ENCODE peak calls at places on chromosome 13, in seven cellular contexts. I is K562, L is HFFc6, T is GM10248, G is psoas muscle, Z is heart left ventricle, P is cardiac muscle cell. X is an unnamed sample.

GRCh38 chr13:41621716-41622508 is 164.6 kb downstream of the RGCC start:
- DNase-seq in Z (no peak), P (peak), I (no peak), G (no peak), T (no peak), L (peak), X (no peak)

GRCh38 chr13:64278493-64278892 is 2862.8 kb upstream of the PCDH20 start:
- DNase-seq in P (no peak), T (no peak), L (peak), Z (no peak), I (no peak), G (no peak), X (peak)

GRCh38 chr13:32117696-32118095 is 86.1 kb downstream of the FRY start:
- DNase-seq in L (no peak), I (no peak), G (peak), T (no peak), Z (peak), P (no peak), X (no peak)

GRCh38 chr13:111080642-111081041 is 34.5 kb upstream of the ARHGEF7 start:
- DNase-seq in T (no peak), P (no peak), L (no peak), Z (no peak), I (no peak), G (no peak), X (no peak)

GRCh38 chr13:47408546-47409319 is 511.9 kb upstream of the HTR2A start:
- DNase-seq in I (no peak), G (no peak), Z (no peak), P (no peak), T (no peak), L (no peak), X (no peak)

GRCh38 chr13:60514891-60515290 is 117.9 kb downstream of the TDRD3 start:
- DNase-seq in G (no peak), T (no peak), Z (no peak), I (no peak), L (no peak), P (no peak), X (no peak)

GRCh38 chr13:55538424-55538823 is 1602.3 kb upstream of the PRR20A start:
- DNase-seq in G (no peak), Z (no peak), P (no peak), I (no peak), T (no peak), L (no peak), X (no peak)

GRCh38 chr13:108297114-108297513 is 27.6 kb downstream of the TNFSF13B start:
- DNase-seq in P (no peak), T (no peak), L (no peak), I (no peak), Z (no peak), G (no peak), X (no peak)

GRCh38 chr13:82758056-82758455 is 1124.2 kb downstream of the SLITRK1 start:
- DNase-seq in I (no peak), L (no peak), P (peak), G (no peak), T (peak), Z (no peak), X (no peak)

GRCh38 chr13:32409561-32410440 is 18.1 kb downstream of the N4BP2L1 start:
- DNase-seq in I (no peak), G (peak), L (peak), T (no peak), P (peak), Z (no peak), X (peak)

GRCh38 chr13:108508263-108508662 is 121.1 kb upstream of the MYO16 start:
- DNase-seq in L (no peak), T (no peak), I (no peak), P (peak), G (no peak), Z (no peak), X (peak)

GRCh38 chr13:113638173-113638746 is 19.7 kb downstream of the ATP4B start:
- DNase-seq in G (peak), Z (no peak), P (no peak), L (no peak), I (no peak), T (no peak), X (no peak)

GRCh38 chr13:40460116-40460515 is 206.3 kb downstream of the FOXO1 start:
- DNase-seq in G (no peak), Z (no peak), P (no peak), I (no peak), T (no peak), L (peak), X (no peak)

GRCh38 chr13:33441015-33441414 is 155.5 kb upstream of the STARD13 start:
- DNase-seq in L (peak), T (no peak), I (no peak), G (no peak), Z (no peak), P (peak), X (peak)
- TF ChIP-seq CTCF in L (peak), T (no peak), I (no peak), G (no peak), Z (peak), P (no peak), X (peak)

GRCh38 chr13:30807392-30807791 is 72.0 kb downstream of the ALOX5AP start:
- DNase-seq in L (no peak), G (no peak), P (no peak), Z (no peak), T (no peak), I (no peak), X (no peak)

GRCh38 chr13:30810261-30810701 is 74.9 kb downstream of the ALOX5AP start:
- DNase-seq in G (no peak), L (no peak), I (no peak), T (no peak), Z (no peak), P (no peak), X (no peak)

GRCh38 chr13:30806784-30807183 is 71.4 kb downstream of the ALOX5AP start:
- DNase-seq in L (peak), Z (no peak), T (no peak), I (no peak), P (peak), G (no peak), X (peak)

GRCh38 chr13:30809787-30810186 is 74.4 kb downstream of the ALOX5AP start:
- DNase-seq in T (no peak), Z (no peak), I (no peak), L (no peak), P (no peak), G (no peak), X (no peak)

DNA sequence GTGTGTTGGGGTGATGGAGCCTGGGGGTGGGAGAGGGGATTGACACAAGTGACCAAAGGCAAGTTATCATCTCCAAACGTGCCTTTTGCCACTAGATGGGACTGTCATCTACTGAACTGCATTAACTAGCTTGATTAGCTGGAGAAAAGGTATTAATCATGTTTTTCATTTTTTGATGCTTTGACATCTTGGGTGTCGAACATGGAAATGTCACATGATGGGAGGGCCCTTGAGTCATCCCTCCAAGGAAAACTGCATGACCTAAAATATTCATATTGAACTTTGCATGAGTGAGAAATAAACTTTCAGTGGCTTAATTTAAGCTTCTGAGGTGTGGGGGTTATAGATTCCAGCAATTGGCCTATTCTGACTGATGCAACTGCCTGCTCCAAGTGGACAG is 73.3 kb downstream of the ALOX5AP start:
- DNase-seq in Z (no peak), G (no peak), L (no peak), P (no peak), T (no peak), I (no peak), X (no peak)
- TF ChIP-seq CTCF in Z (no peak), G (no peak), L (peak), P (no peak), T (peak), I (no peak), X (no peak)

GRCh38 chr13:98350746-98351330 is 173.8 kb upstream of the RNF113B start:
- DNase-seq in L (no peak), P (no peak), I (no peak), Z (no peak), T (no peak), G (no peak), X (no peak)

GRCh38 chr13:98346904-98347636 is 170.0 kb upstream of the RNF113B start:
- DNase-seq in L (no peak), Z (no peak), P (no peak), T (no peak), G (no peak), I (no peak), X (no peak)

GRCh38 chr13:98349731-98350305 is 172.7 kb upstream of the RNF113B start:
- DNase-seq in L (no peak), G (no peak), I (no peak), P (peak), Z (no peak), T (peak), X (no peak)

GRCh38 chr13:98351636-98352035 is 174.6 kb upstream of the RNF113B start:
- DNase-seq in T (no peak), G (no peak), Z (no peak), L (no peak), P (no peak), I (no peak), X (no peak)

DNA sequence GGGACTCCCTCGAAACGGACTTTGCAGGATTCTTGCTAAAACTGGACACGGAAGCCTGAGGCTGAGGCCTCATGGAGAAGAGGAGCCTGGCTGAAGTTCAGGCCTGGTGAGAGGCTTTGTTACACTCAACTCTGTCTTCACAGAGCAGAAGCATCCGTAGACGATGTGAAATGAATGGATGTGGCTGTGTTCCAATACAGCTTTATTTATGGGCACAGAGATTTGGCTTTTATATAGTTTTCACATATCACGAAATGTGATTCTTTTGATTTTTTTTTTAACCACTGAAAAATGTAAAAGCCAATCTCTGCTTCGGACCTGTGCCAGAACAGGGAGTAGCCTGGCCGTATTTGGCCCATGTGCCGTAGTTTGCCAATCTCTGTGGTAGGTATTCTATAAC is 171.4 kb upstream of the RNF113B start:
- DNase-seq in T (no peak), I (no peak), P (no peak), L (no peak), G (no peak), Z (no peak), X (no peak)
- TF ChIP-seq CTCF in T (no peak), I (no peak), P (no peak), L (no peak), G (no peak), Z (no peak), X (no peak)

DNA sequence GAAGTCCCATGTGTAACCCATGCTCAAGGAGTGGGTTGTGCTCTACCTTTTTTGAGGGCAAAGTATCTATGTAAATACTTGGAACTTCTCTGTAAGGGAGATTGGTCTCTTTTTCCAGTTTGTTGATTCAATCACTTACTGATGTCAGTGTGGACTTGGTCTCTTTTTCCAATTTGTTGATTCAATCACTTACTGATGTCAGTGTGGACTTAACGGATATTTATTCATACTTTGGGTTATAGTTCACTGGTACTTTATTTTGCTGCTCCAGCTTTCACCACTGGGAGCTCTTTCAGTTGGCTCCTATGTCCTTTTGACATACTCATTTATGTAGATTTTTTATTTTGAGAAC is 36.4 kb downstream of the COG3 start:
- DNase-seq in I (no peak), P (no peak), G (no peak), Z (no peak), L (no peak), T (no peak), X (no peak)
- TF ChIP-seq CTCF in I (no peak), P (no peak), G (no peak), Z (no peak), L (peak), T (no peak), X (no peak)

DNA sequence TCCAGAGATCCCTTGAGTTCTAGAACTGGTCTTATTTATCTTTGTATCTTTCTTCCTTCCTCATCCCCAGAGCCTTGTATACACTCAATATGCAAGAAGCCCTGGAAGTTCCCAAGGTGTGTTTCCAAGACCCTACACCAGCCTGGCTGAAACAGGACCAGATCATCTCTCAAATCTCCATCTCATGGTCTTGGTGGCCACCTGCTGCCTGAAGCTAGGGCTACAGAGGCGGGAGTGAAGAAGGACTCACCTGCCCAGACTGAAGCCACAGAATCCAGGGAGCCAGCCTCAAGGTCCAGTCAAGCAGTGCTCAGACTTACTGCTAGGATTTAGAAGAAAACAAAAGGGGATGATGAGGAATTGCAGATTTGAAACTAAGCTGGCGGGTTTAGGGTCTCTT is 6.1 kb upstream of the CYSLTR2 start:
- DNase-seq in Z (no peak), T (no peak), G (no peak), L (no peak), P (no peak), I (no peak), X (no peak)
- TF ChIP-seq CTCF in Z (peak), T (no peak), G (no peak), L (no peak), P (no peak), I (peak), X (no peak)

GRCh38 chr13:86426437-86426836 is 627.2 kb upstream of the SLITRK6 start:
- DNase-seq in T (no peak), P (no peak), G (no peak), I (no peak), L (no peak), Z (no peak), X (no peak)

DNA sequence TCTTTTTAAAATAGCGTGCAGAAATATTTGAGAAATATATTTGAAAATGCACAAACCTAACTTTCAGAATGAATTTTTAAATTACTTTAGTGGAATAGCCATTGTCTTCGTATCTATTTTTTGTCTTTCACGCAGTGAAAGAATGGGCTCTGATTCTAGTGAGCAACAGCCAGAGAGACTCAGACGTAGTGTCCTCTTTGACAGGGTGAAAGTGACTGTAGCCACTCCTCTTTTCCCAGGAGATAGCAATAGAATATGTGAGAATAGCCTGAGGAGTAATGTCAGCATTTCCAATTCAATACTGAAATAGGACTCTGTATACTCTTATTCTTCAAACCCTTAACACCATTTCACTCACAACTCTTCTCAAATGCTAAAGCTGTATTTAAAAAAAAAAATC is 625.9 kb upstream of the SLITRK6 start:
- DNase-seq in I (no peak), T (no peak), P (peak), G (no peak), L (no peak), Z (no peak), X (no peak)
- TF ChIP-seq CTCF in I (no peak), T (no peak), P (no peak), G (no peak), L (no peak), Z (no peak), X (no peak)

GRCh38 chr13:67742478-67742877 is 512.3 kb upstream of the PCDH9 start:
- DNase-seq in I (no peak), T (no peak), Z (no peak), L (no peak), G (no peak), P (no peak), X (no peak)

GRCh38 chr13:67740871-67741475 is 510.8 kb upstream of the PCDH9 start:
- DNase-seq in G (no peak), I (no peak), T (no peak), P (no peak), Z (no peak), L (no peak), X (no peak)

GRCh38 chr13:67735651-67736050 is 505.5 kb upstream of the PCDH9 start:
- DNase-seq in G (no peak), L (no peak), Z (no peak), I (no peak), T (no peak), P (no peak), X (no peak)

DNA sequence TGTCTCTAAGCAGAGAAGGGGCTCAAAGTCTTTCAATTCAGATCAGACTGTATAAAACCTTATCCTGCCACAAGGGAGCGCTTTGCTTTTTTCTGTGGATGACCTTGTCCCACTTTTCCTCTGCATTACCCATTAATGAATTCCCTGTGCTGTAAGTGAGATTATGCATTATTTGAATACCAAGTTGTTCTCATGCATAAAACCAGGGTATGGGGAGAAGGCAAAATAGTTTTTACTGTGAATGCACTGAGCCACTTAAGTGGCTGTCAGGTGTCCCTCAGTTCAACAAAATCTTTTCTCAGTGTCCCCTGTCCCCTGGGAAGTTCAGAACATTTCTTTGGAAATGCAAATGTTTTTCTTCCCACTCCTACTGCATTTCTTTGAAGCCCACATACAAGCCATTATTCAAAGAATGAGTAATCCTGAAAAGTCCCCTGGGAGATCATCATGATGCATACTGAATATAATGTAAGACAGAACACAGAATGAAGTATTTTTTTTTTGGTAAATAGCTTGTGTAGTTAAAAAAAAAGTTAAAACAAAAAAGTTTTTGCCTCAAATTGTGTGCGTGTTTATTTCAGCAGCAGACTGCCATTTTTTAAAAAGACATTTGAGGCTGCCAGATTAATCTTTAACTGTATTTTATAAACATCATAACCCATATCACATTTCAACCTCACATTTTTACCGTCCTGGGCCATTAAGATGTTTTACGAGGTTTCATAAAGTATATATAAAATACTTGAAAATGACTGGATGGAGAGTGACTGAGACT is 506.7 kb upstream of the PCDH9 start:
- DNase-seq in L (no peak), G (no peak), P (peak), I (no peak), T (no peak), Z (no peak), X (peak)
- TF ChIP-seq CTCF in L (no peak), G (no peak), P (no peak), I (no peak), T (no peak), Z (no peak), X (peak)